ENCODE peak calls at places on chromosome 9, in ten cellular contexts. G, U, Y, I, R, W, P, Q, H and B are unnamed samples.

GRCh38 chr9:101485873-101486692 is 47.6 kb upstream of the RNF20 start:
- DNase-seq in G (peak; percentile 64), U (no peak), Y (peak; percentile 57), I (peak; percentile 46), R (peak; percentile 66), W (no peak), P (no peak), Q (peak; percentile 36), H (peak; percentile 21), B (no peak)

GRCh38 chr9:129889461-129889935 is 54.2 kb downstream of the USP20 start:
- DNase-seq in G (no peak), U (no peak), Y (no peak), I (no peak), R (peak; percentile 34), W (no peak), P (peak; percentile 54), Q (no peak), H (no peak), B (no peak)

GRCh38 chr9:93315118-93315517 is 131.2 kb downstream of the WNK2 start:
- DNase-seq in G (peak; percentile 31), U (no peak), Y (no peak), I (no peak), R (peak; percentile 15), W (no peak), P (no peak), Q (no peak), H (no peak), B (no peak)

GRCh38 chr9:114240647-114241558 is 82.0 kb upstream of the ORM1 start:
- DNase-seq in G (no peak), U (no peak), Y (no peak), I (no peak), R (no peak), W (no peak), P (no peak), Q (no peak), H (no peak), B (no peak)

GRCh38 chr9:22683393-22684075 is 236.9 kb downstream of the DMRTA1 start:
- DNase-seq in G (no peak), U (no peak), Y (no peak), I (peak; percentile 81), R (no peak), W (no peak), P (no peak), Q (peak; percentile 61), H (no peak), B (no peak)

GRCh38 chr9:109320734-109321448 is at the start of gene EPB41L4B:
- DNase-seq in G (peak; percentile 94), U (peak; percentile 92), Y (peak; percentile 98), I (peak; percentile 75), R (peak; percentile 95), W (peak; percentile 18), P (peak; percentile 85), Q (peak; percentile 78), H (peak; percentile 86), B (peak; percentile 92)

GRCh38 chr9:16100596-16101091 is 547.8 kb downstream of the CCDC171 start:
- DNase-seq in G (no peak), U (no peak), Y (no peak), I (peak; percentile 40), R (peak; percentile 65), W (no peak), P (no peak), Q (peak; percentile 36), H (peak; percentile 83), B (no peak)

GRCh38 chr9:72633966-72634365 is 112.6 kb downstream of the TMC1 start:
- DNase-seq in G (no peak), U (no peak), Y (no peak), I (peak; percentile 81), R (no peak), W (no peak), P (no peak), Q (peak; percentile 28), H (no peak), B (no peak)

GRCh38 chr9:34459356-34459755 is 751 bp downstream of the DNAI1 start:
- DNase-seq in G (no peak), U (no peak), Y (no peak), I (no peak), R (no peak), W (no peak), P (peak; percentile 8), Q (no peak), H (no peak), B (no peak)

GRCh38 chr9:34458013-34458966 is at the start of the genes DNAI1 and FAM219A:
- DNase-seq in G (peak; percentile 99), U (peak; percentile 99), Y (peak; percentile 99), I (peak; percentile 98), R (peak; percentile 99), W (peak; percentile 95), P (peak; percentile 100), Q (peak; percentile 99), H (peak; percentile 98), B (peak; percentile 94)

GRCh38 chr9:34457266-34458012 is 931 bp downstream of the FAM219A start:
- DNase-seq in G (peak; percentile 64), U (peak; percentile 31), Y (peak; percentile 83), I (peak; percentile 81), R (peak; percentile 77), W (peak; percentile 35), P (peak; percentile 10), Q (peak; percentile 71), H (peak; percentile 67), B (peak; percentile 39)

GRCh38 chr9:34458967-34459355 is 356 bp downstream of the DNAI1 start:
- DNase-seq in G (no peak), U (no peak), Y (no peak), I (no peak), R (no peak), W (no peak), P (no peak), Q (no peak), H (peak; percentile 28), B (no peak)

DNA sequence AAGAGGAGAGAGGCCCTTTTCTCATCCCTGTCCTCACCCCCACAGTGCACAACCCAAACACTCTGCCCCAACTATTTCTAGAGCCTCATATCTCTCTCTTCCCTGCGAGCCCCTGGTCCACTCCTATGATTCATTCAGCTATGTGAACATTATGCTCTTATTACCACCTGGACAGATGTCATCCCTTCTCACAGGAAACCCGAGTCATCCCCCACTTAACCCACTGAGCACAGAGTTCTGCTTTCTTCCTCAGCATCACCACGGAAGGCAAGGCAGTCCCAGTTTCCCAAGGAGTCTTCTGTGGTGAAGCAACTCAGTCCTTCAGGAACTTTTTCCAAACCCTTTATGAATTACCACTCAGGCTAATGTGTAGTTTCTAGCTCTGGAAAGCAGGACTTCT is 1.3 kb downstream of the DNAI1 start:
- DNase-seq in G (no peak), U (no peak), Y (no peak), I (peak; percentile 32), R (no peak), W (no peak), P (no peak), Q (no peak), H (no peak), B (no peak)
- TF ChIP-seq CTCF in G (no peak), U (no peak), Y (no peak), I (no peak), R (no peak), W (no peak), P (no peak), Q (no peak), H (no peak), B (no peak)

DNA sequence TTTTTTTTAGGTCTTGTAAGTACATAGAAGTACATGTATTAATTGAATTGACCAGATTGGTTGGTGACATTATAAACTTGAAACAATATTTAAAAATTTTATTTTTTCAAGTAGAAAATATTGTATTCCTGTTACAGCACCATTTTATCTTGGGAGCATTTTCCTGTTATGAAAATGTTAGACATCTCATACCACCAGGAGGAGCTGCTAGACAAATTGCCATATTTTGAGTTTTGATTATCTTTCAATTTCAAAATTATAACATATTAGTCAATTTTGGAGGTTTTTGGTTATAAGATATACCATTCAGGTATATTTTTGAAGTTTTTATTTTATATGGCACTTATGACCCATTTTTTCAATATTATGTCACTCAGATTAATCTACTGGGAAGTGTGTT is 84.4 kb downstream of the CNTLN start:
- DNase-seq in G (no peak), U (no peak), Y (no peak), I (peak; percentile 3), R (no peak), W (no peak), P (no peak), Q (peak; percentile 6), H (no peak), B (no peak)
- TF ChIP-seq CTCF in G (no peak), U (no peak), Y (no peak), I (peak; percentile 43), R (no peak), W (no peak), P (no peak), Q (no peak), H (no peak), B (no peak)

GRCh38 chr9:89975586-89975985 is 370.8 kb downstream of the GADD45G start:
- DNase-seq in G (no peak), U (no peak), Y (no peak), I (no peak), R (no peak), W (no peak), P (no peak), Q (no peak), H (no peak), B (no peak)

GRCh38 chr9:89975024-89975423 is 370.2 kb downstream of the GADD45G start:
- DNase-seq in G (no peak), U (no peak), Y (no peak), I (no peak), R (no peak), W (no peak), P (no peak), Q (no peak), H (no peak), B (no peak)

GRCh38 chr9:89974582-89974981 is 369.8 kb downstream of the GADD45G start:
- DNase-seq in G (no peak), U (no peak), Y (no peak), I (no peak), R (no peak), W (no peak), P (no peak), Q (no peak), H (no peak), B (no peak)

GRCh38 chr9:89982016-89982415 is 377.2 kb downstream of the GADD45G start:
- DNase-seq in G (no peak), U (no peak), Y (no peak), I (no peak), R (no peak), W (no peak), P (no peak), Q (no peak), H (no peak), B (no peak)

DNA sequence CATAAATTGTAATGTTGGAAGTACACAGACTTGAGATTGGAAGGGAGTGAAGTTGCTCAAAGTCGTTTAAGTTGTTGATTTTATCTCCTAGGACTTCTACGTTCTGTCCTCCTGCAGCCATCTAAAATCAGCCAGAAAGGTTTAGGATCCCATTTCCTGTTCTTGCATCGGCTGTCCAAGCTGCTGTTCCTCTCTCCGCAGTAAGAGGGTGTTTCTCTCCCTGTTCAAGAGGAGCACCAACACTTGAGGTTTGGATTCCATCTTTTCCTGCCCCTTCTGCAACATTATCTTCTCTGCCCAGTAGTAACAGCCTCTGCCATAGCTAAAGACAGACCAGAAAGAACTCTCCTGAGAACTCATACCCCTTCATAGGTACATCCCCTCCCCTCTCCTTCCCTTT is 373.4 kb downstream of the GADD45G start:
- DNase-seq in G (no peak), U (no peak), Y (no peak), I (no peak), R (no peak), W (no peak), P (no peak), Q (peak; percentile 22), H (no peak), B (no peak)
- TF ChIP-seq CTCF in G (no peak), U (no peak), Y (peak; percentile 38), I (peak; percentile 53), R (peak; percentile 43), W (no peak), P (no peak), Q (peak; percentile 47), H (peak; percentile 39), B (no peak)

GRCh38 chr9:133375724-133376654 is at the start of the genes STKLD1 and SURF4:
- DNase-seq in G (peak; percentile 98), U (peak; percentile 100), Y (peak; percentile 98), I (peak; percentile 96), R (peak; percentile 98), W (peak; percentile 75), P (peak; percentile 97), Q (peak; percentile 97), H (peak; percentile 94), B (peak; percentile 80)
- TF ChIP-seq CTCF in G (no peak), U (no peak), Y (no peak), I (no peak), R (no peak), W (peak; percentile 18), P (no peak), Q (no peak), H (no peak), B (no peak)